ENCODE peak calls at places on chromosome 18, in four cellular contexts. A, T, I and O are unnamed samples.

GRCh38 chr18:74695170-74695569 is 97.5 kb downstream of the ZNF407 start:
- DNase-seq in A (no peak), T (no peak), I (no peak), O (no peak)

GRCh38 chr18:62799977-62800376 is 84.6 kb downstream of the PHLPP1 start:
- DNase-seq in A (no peak), T (no peak), I (no peak), O (no peak)

GRCh38 chr18:25349926-25350560 is 1.9 kb downstream of the ZNF521 start:
- DNase-seq in A (peak), T (no peak), I (peak), O (peak)

GRCh38 chr18:23452728-23453656 is at the start of gene RIOK3:
- DNase-seq in A (peak), T (peak), I (peak), O (peak)

GRCh38 chr18:59706499-59706898 is 9.3 kb upstream of the CCBE1 start:
- DNase-seq in A (no peak), T (no peak), I (no peak), O (no peak)

GRCh38 chr18:10231220-10231619 is 223.2 kb upstream of the APCDD1 start:
- DNase-seq in A (no peak), T (no peak), I (no peak), O (no peak)

GRCh38 chr18:46536215-46536874 is 120.7 kb downstream of the LOXHD1 start:
- DNase-seq in A (no peak), T (no peak), I (no peak), O (no peak)

GRCh38 chr18:61398961-61399632 is 65.9 kb downstream of the CDH20 start:
- DNase-seq in A (peak), T (no peak), I (no peak), O (no peak)

GRCh38 chr18:784470-785172 is 27.4 kb downstream of the YES1 start:
- DNase-seq in A (no peak), T (no peak), I (no peak), O (no peak)

GRCh38 chr18:74796928-74797576 is 199.4 kb downstream of the ZNF407 start:
- DNase-seq in A (peak), T (no peak), I (no peak), O (no peak)

DNA sequence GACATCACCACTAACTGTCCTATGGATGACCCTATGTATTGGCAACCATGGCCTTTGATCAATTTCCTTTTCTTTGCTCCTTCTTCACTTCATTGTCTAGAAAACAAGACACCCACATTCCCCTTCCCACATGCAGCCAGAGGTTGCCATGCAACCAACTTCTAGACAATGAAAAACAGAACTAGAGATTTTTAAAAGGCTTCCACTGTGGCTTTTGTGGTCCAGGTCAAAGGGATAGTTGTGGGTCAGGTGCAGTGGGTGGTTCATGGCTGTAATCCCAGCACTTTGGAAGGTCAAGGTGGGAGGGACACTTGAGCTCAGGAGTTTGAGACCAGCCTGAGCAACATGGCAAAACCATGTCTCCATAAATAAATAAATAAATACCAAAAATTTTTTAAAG is 139.3 kb upstream of the DOK6 start:
- DNase-seq in A (no peak), T (no peak), I (no peak), O (no peak)
- TF ChIP-seq POLR2A in A (no peak), T (no peak), I (no peak), O (no peak)

GRCh38 chr18:58538604-58539386 is 90.1 kb downstream of the ALPK2 start:
- DNase-seq in A (peak), T (no peak), I (no peak), O (no peak)
- TF ChIP-seq POLR2A in A (no peak), T (no peak), I (no peak), O (no peak)

DNA sequence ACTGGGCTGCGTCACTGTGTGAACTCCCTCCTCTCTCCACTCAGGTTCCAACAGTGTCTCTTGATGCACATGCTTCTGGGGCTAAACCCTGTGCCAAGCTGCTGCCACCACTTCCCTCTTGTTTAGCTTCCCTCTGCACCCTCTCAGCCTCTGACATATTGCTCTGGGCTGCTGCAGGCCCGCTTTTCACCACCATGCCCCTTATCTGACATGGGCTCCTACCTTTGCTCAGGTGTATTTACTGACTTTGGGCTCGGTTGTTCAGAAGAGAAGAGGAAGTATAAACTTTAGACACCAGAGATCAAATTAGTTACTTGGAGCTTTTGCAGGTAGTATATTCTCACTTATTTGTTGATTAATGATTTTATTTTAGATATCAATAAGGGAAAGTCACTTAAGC is 77.6 kb downstream of the WDR7 start:
- DNase-seq in A (no peak), T (no peak), I (no peak), O (no peak)
- TF ChIP-seq POLR2A in A (no peak), T (no peak), I (no peak), O (no peak)

GRCh38 chr18:35466815-35467623 is 30.7 kb downstream of the INO80C start:
- DNase-seq in A (no peak), T (no peak), I (no peak), O (no peak)
- TF ChIP-seq POLR2A in A (no peak), T (no peak), I (no peak), O (no peak)

DNA sequence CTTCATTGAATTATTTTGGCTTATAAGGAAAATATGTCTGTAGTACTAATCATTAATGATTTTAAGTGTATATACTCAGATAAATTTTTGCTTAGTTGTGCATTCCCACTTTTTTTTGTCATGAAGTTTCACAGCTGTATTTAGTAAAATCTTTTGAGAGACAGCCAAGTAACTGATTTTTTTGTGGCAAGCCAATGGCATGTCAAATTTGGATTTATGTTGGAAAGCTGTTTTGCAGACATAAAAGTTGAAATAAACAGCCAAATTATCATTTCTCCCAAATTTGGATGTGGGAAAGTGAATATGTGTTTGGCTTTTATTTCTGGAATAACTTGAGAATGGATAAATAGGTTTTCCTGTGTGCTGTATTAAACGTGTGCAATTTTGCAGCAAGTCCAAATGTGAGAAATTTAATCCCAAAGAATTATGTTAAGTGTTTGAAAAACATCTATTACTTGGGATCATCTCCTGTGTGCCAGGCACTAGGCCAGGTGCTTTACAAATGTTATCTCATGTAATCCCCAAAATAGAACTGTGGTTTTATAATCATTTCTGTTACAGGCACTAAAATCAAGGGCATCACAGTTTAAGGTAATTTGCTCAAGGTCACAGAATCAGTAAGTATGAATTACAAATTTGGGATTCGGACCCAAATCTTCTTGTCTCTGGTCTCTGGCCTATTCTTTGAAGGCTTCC is 160.4 kb downstream of the PTPRM start:
- DNase-seq in A (no peak), T (no peak), I (no peak), O (no peak)
- TF ChIP-seq POLR2A in A (no peak), T (no peak), I (no peak), O (no peak)